ENCODE peak calls at places on chromosome 18, in five cellular contexts. V is PC-3, G is OCI-LY7, X is SK-N-SH, K is PC-9. L is an unnamed sample.

GRCh38 chr18:46696268-46696667 is 39.2 kb upstream of the LOXHD1 start:
- DNase-seq in V (no peak), G (no peak), X (no peak), K (no peak), L (no peak)

GRCh38 chr18:45642802-45643201 is 27.5 kb downstream of the SLC14A2 start:
- DNase-seq in V (no peak), G (no peak), X (no peak), K (no peak), L (no peak)

GRCh38 chr18:9542924-9543323 is 67.6 kb downstream of the RALBP1 start:
- DNase-seq in V (no peak), G (no peak), X (no peak), K (no peak), L (no peak)

GRCh38 chr18:58288922-58289797 is 245.1 kb downstream of the NEDD4L start:
- DNase-seq in V (peak; percentile 49), G (no peak), X (no peak), K (peak; percentile 25), L (no peak)

GRCh38 chr18:43665239-43665788 is 388.0 kb upstream of the SYT4 start:
- DNase-seq in V (peak; percentile 39), G (no peak), X (no peak), K (no peak), L (no peak)

GRCh38 chr18:57806891-57807280 is 3.8 kb upstream of the ATP8B1 start:
- DNase-seq in V (peak; percentile 85), G (no peak), X (no peak), K (peak; percentile 38), L (no peak)

GRCh38 chr18:29979884-29980283 is 1062.7 kb downstream of the DSC3 start:
- DNase-seq in V (peak; percentile 28), G (no peak), X (no peak), K (no peak), L (no peak)

GRCh38 chr18:6811816-6812215 is 82.3 kb downstream of the ARHGAP28 start:
- DNase-seq in V (no peak), G (no peak), X (no peak), K (no peak), L (no peak)

GRCh38 chr18:47917923-47918610 is 12.4 kb downstream of the SMAD2 start:
- DNase-seq in V (no peak), G (no peak), X (no peak), K (no peak), L (peak; percentile 40)

GRCh38 chr18:55489742-55490055 is 98.3 kb downstream of the TCF4 start:
- DNase-seq in V (no peak), G (peak; percentile 48), X (peak; percentile 46), K (no peak), L (peak; percentile 70)

GRCh38 chr18:9323750-9324445 is 10.7 kb upstream of the TWSG1 start:
- DNase-seq in V (no peak), G (no peak), X (no peak), K (no peak), L (no peak)

GRCh38 chr18:74520096-74520833 is 14.0 kb upstream of the CNDP1 start:
- DNase-seq in V (no peak), G (no peak), X (no peak), K (no peak), L (no peak)

GRCh38 chr18:51610481-51610880 is 413.0 kb upstream of the MEX3C start:
- DNase-seq in V (no peak), G (no peak), X (no peak), K (no peak), L (no peak)

GRCh38 chr18:45108754-45109153 is 428.1 kb downstream of the SETBP1 start:
- DNase-seq in V (no peak), G (no peak), X (no peak), K (no peak), L (no peak)

GRCh38 chr18:35132284-35132910 is 91.2 kb downstream of the MAPRE2 start:
- DNase-seq in V (no peak), G (no peak), X (no peak), K (no peak), L (no peak)

GRCh38 chr18:31941010-31941809 is 1.7 kb downstream of the TRAPPC8 start:
- DNase-seq in V (no peak), G (no peak), X (no peak), K (no peak), L (no peak)

GRCh38 chr18:26721876-26722581 is 143.5 kb downstream of the AQP4 start:
- DNase-seq in V (no peak), G (no peak), X (no peak), K (no peak), L (no peak)

GRCh38 chr18:26780520-26781325 is 84.8 kb downstream of the AQP4 start:
- DNase-seq in V (no peak), G (no peak), X (no peak), K (no peak), L (no peak)

GRCh38 chr18:48455555-48456478 is 46.6 kb upstream of the ZBTB7C start:
- DNase-seq in V (peak; percentile 74), G (no peak), X (no peak), K (peak; percentile 74), L (peak; percentile 19)

GRCh38 chr18:45730832-45731545 is 7.0 kb downstream of the SLC14A1 start:
- DNase-seq in V (peak; percentile 61), G (no peak), X (no peak), K (no peak), L (no peak)

GRCh38 chr18:67133669-67134068 is 382.9 kb downstream of the DSEL start:
- DNase-seq in V (peak; percentile 75), G (no peak), X (no peak), K (no peak), L (no peak)

GRCh38 chr18:2424420-2424819 is 146.9 kb downstream of the METTL4 start:
- DNase-seq in V (peak; percentile 58), G (no peak), X (no peak), K (no peak), L (no peak)

GRCh38 chr18:22348521-22349316 is 69.0 kb downstream of the CTAGE1 start:
- DNase-seq in V (peak; percentile 77), G (no peak), X (no peak), K (peak; percentile 81), L (no peak)

GRCh38 chr18:32803571-32803970 is 30.7 kb upstream of the KLHL14 start:
- DNase-seq in V (no peak), G (peak; percentile 90), X (no peak), K (no peak), L (no peak)

GRCh38 chr18:62118324-62118723 is 68.5 kb downstream of the PIGN start:
- DNase-seq in V (no peak), G (no peak), X (no peak), K (no peak), L (no peak)

GRCh38 chr18:21914739-21915319 is 174.2 kb downstream of the MIB1 start:
- DNase-seq in V (peak; percentile 67), G (peak; percentile 15), X (peak; percentile 31), K (peak; percentile 15), L (no peak)

GRCh38 chr18:2411381-2411977 is 159.8 kb downstream of the METTL4 start:
- DNase-seq in V (peak; percentile 89), G (no peak), X (no peak), K (peak; percentile 12), L (no peak)

GRCh38 chr18:48942554-48943261 is 8.1 kb downstream of the SMAD7 start:
- DNase-seq in V (peak; percentile 83), G (no peak), X (no peak), K (peak; percentile 75), L (peak; percentile 44)

GRCh38 chr18:6948238-6948637 is 169.4 kb downstream of the LAMA1 start:
- DNase-seq in V (no peak), G (no peak), X (no peak), K (no peak), L (no peak)

GRCh38 chr18:53747761-53748160 is 476.7 kb downstream of the MBD2 start:
- DNase-seq in V (no peak), G (no peak), X (no peak), K (no peak), L (no peak)

GRCh38 chr18:53745228-53745967 is 479.1 kb downstream of the MBD2 start:
- DNase-seq in V (peak; percentile 93), G (no peak), X (no peak), K (no peak), L (no peak)

DNA sequence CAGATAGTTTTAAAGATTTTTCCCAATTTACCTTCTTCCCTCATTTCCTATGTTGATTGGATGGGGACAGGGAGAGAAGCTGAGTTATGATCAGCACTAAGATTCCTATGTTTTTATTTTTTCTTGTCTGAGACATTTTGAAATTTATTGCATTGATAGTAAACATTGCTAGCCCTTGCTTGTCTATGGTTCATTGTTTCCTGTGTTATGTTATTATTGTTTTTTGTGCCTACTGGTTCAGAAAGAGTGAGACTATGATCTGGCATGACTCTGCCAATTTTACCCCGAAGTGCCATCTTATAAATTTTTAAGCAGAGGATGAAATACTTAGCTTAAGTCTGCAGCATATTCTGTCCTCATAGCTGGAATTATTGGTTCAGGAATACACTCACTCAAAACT is 478.5 kb downstream of the MBD2 start:
- DNase-seq in V (peak; percentile 51), G (no peak), X (no peak), K (no peak), L (no peak)
- H3K27ac ChIP-seq in V (peak overlapping the region; percentile 69), G (no peak overlapping the region), X (no peak overlapping the region), K (no peak overlapping the region), L (no peak overlapping the region)

GRCh38 chr18:37426536-37427080 is 139.0 kb downstream of the CELF4 start:
- DNase-seq in V (no peak), G (no peak), X (no peak), K (no peak), L (no peak)

GRCh38 chr18:37432796-37433195 is 132.8 kb downstream of the CELF4 start:
- DNase-seq in V (no peak), G (no peak), X (no peak), K (no peak), L (no peak)

GRCh38 chr18:37429768-37430167 is 135.8 kb downstream of the CELF4 start:
- DNase-seq in V (no peak), G (peak; percentile 25), X (no peak), K (no peak), L (no peak)

GRCh38 chr18:37434161-37434860 is 131.3 kb downstream of the CELF4 start:
- DNase-seq in V (no peak), G (no peak), X (no peak), K (no peak), L (peak; percentile 89)

DNA sequence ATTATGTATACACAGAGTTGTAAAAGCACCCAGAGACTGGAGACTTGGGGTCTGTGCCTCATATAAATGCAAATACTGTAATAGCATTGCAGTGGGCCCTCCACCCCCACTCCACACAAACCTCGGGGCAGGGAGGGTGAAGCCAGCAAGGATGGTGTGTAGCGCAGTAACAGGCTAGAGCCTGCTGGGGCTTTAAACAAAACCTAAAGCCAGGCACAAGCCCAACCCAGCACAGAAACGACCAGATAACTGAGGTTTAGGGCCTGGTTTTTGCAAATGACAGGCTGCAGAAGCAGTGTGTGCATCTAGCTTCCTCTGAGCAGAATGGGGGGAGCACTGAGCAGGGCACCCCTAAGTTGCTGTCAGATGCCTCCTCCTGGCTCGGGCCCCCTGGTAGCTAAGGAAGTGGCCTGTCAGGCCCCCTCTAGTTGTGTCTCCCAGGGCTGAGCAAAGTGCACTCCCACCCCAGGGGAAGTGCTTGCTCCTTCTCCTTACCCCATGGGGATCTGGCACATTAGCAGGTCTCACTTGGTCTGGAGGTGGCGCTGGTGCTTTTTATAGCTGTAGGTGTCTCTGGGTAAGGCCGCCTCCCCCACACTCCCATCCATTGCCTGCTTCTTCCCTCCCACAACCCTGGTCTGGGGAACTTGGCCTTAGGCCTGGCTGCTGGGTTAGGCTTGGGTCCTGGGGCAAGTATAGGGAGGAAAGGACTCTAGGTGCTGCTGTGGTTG is 135.1 kb downstream of the CELF4 start:
- DNase-seq in V (no peak), G (no peak), X (peak; percentile 59), K (no peak), L (no peak)
- TF ChIP-seq CTCF in V (no peak), G (peak; percentile 20), X (no peak), K (no peak), L (peak; percentile 4)

GRCh38 chr18:13216732-13217465 is 1.7 kb upstream of the LDLRAD4 start:
- DNase-seq in V (no peak), G (no peak), X (peak; percentile 86), K (no peak), L (peak; percentile 33)
- H3K9me2 ChIP-seq in V (no peaks in the 10 kb centered on the region), G (no peaks in the 10 kb centered on the region), X (no peaks in the 10 kb centered on the region), K (no peaks in the 10 kb centered on the region), L (no peaks in the 10 kb centered on the region)

GRCh38 chr18:13629841-13630747 is 96.3 kb downstream of the FAM210A start:
- DNase-seq in V (peak; percentile 74), G (peak; percentile 82), X (peak; percentile 91), K (peak; percentile 50), L (peak; percentile 61)
- H3K27ac ChIP-seq in V (no peak overlapping the region), G (peak overlapping the region; percentile 41), X (peak overlapping the region; percentile 76), K (no peak overlapping the region), L (no peak overlapping the region)

L was measured in MM.1S.